ENCODE peak calls at places on chromosome X, in ten cellular contexts. A is stimulated activated CD4-positive, alpha-beta T cell treated with anti-CD3 and anti-CD28 coated beads, Interleukin-1b, Interleukin-23, amount 100 ng/mL, for 24 hours; O is RWPE2; B is hypothalamus; D is smooth muscle cell of the brain vasculature; Z is GM10248; N is activated naive CD4-positive, alpha-beta T cell treated with anti-CD3 and anti-CD28 coated beads for 36 hours; C is PC-3; T is T-cell; I is NCI-H748 treated with DMSO at 0.1 percent for 48 hours. P is an unnamed sample.

GRCh38 chrX:46447384-46447783 is 97.8 kb downstream of the ZNF674 start:
- DNase-seq in N (no peak), Z (no peak), C (peak), B (no peak), A (no peak), I (no peak), O (no peak), T (peak), D (no peak), P (no peak)

GRCh38 chrX:17187301-17187836 is 187.6 kb upstream of the NHS start:
- DNase-seq in N (no peak), T (no peak), Z (no peak), A (no peak), C (no peak), I (no peak), D (no peak), O (no peak), B (no peak), P (no peak)

GRCh38 chrX:114766541-114766940 is 182.7 kb downstream of the HTR2C start:
- DNase-seq in T (no peak), I (no peak), C (no peak), D (no peak), Z (no peak), A (no peak), B (no peak), O (no peak), N (no peak), P (no peak)

GRCh38 chrX:25019707-25020390 is 4.1 kb upstream of the ARX start:
- DNase-seq in C (no peak), B (no peak), A (no peak), I (peak), D (no peak), T (no peak), N (no peak), O (no peak), Z (no peak), P (no peak)

GRCh38 chrX:45992402-45993123 is 552.7 kb downstream of the ZNF674 start:
- DNase-seq in O (no peak), Z (no peak), I (no peak), B (no peak), D (no peak), T (no peak), A (no peak), C (peak), N (no peak), P (no peak)

GRCh38 chrX:107547621-107548020 is 80.7 kb upstream of the PRPS1 start:
- DNase-seq in D (no peak), N (no peak), T (no peak), B (no peak), I (no peak), A (no peak), C (no peak), O (no peak), Z (no peak), P (no peak)

GRCh38 chrX:136909119-136909705 is 28.7 kb upstream of the RBMX start:
- DNase-seq in C (peak), I (peak), D (no peak), A (peak), B (peak), T (peak), N (peak), O (peak), Z (peak), P (peak)

GRCh38 chrX:119605398-119605738 is 856 bp downstream of the NKRF start:
- DNase-seq in I (peak), O (no peak), T (no peak), D (no peak), Z (no peak), B (no peak), N (peak), C (no peak), A (no peak), P (no peak)

GRCh38 chrX:20060961-20061868 is 55.5 kb downstream of the MAP7D2 start:
- DNase-seq in N (no peak), B (no peak), A (no peak), C (no peak), Z (no peak), I (no peak), T (no peak), D (no peak), O (no peak), P (peak)

GRCh38 chrX:12961191-12961718 is 13.7 kb upstream of the TMSB4X start:
- DNase-seq in Z (peak), B (no peak), N (no peak), C (no peak), A (no peak), O (no peak), D (no peak), T (no peak), I (no peak), P (no peak)

GRCh38 chrX:118968031-118968430 is 6.4 kb upstream of the LONRF3 start:
- DNase-seq in I (no peak), C (peak), Z (no peak), A (no peak), O (no peak), B (no peak), T (no peak), D (no peak), N (no peak), P (no peak)

GRCh38 chrX:104165894-104166734 is at the start of gene FAM199X:
- DNase-seq in A (peak), T (peak), B (peak), C (peak), N (peak), O (peak), D (peak), I (peak), Z (peak), P (peak)

GRCh38 chrX:40290519-40290918 is 192.8 kb upstream of the BCOR start:
- DNase-seq in D (no peak), I (no peak), T (no peak), B (no peak), N (no peak), O (no peak), A (no peak), Z (no peak), C (no peak), P (no peak)

GRCh38 chrX:101656817-101657216 is 2.8 kb downstream of the ARMCX2 start:
- DNase-seq in D (no peak), T (no peak), Z (no peak), B (no peak), A (no peak), I (no peak), N (no peak), O (no peak), C (no peak), P (no peak)

GRCh38 chrX:122244080-122244479 is 940.0 kb upstream of the GRIA3 start:
- DNase-seq in O (no peak), Z (no peak), N (no peak), D (no peak), A (no peak), B (no peak), C (no peak), I (no peak), T (no peak), P (no peak)